ENCODE peak calls at places on chromosomes 6 and 20, in six cellular contexts. N, O, M, E, F and J are unnamed samples.

GRCh38 chr6:45086685-45087084 is 241.4 kb upstream of the RUNX2 start:
- DNase-seq in N (no peak), O (no peak), M (no peak), E (no peak), F (no peak), J (no peak)

GRCh38 chr6:22327881-22328280 is 31.0 kb upstream of the PRL start:
- DNase-seq in N (no peak), O (no peak), M (no peak), E (no peak), F (no peak), J (no peak)

GRCh38 chr20:35568645-35569044 is 26.8 kb downstream of the ERGIC3 start:
- DNase-seq in N (peak; percentile 16), O (no peak), M (no peak), E (peak; percentile 3), F (no peak), J (no peak)

GRCh38 chr6:20409427-20409971 is 7.8 kb downstream of the E2F3 start:
- DNase-seq in N (no peak), O (no peak), M (no peak), E (no peak), F (no peak), J (no peak)

GRCh38 chr6:105593805-105594231 is 190.9 kb upstream of the PREP start:
- DNase-seq in N (peak; percentile 22), O (no peak), M (no peak), E (no peak), F (no peak), J (no peak)

GRCh38 chr6:169895000-169895759 is 143.8 kb downstream of the ERMARD start:
- DNase-seq in N (no peak), O (no peak), M (no peak), E (no peak), F (no peak), J (no peak)

GRCh38 chr20:17614812-17615644 is 45.2 kb downstream of the DSTN start:
- DNase-seq in N (no peak), O (no peak), M (no peak), E (no peak), F (no peak), J (no peak)

GRCh38 chr6:39493174-39493573 is 170.7 kb upstream of the KCNK16 start:
- DNase-seq in N (peak; percentile 12), O (no peak), M (peak; percentile 2), E (no peak), F (no peak), J (no peak)

GRCh38 chr6:108652375-108652774 is 91.7 kb downstream of the FOXO3 start:
- DNase-seq in N (peak; percentile 30), O (no peak), M (no peak), E (no peak), F (no peak), J (no peak)

GRCh38 chr20:33664762-33665144 is 2.0 kb upstream of the ACTL10 start:
- DNase-seq in N (peak; percentile 45), O (no peak), M (no peak), E (peak; percentile 41), F (no peak), J (no peak)

GRCh38 chr20:33668791-33669155 is 2.0 kb downstream of the ACTL10 start:
- DNase-seq in N (no peak), O (no peak), M (no peak), E (no peak), F (no peak), J (no peak)

GRCh38 chr20:33668087-33668790 is 1.5 kb downstream of the ACTL10 start:
- DNase-seq in N (peak; percentile 85), O (no peak), M (no peak), E (no peak), F (no peak), J (no peak)

GRCh38 chr20:33667245-33668086 is 723 bp downstream of the ACTL10 start:
- DNase-seq in N (no peak), O (no peak), M (peak; percentile 78), E (peak; percentile 89), F (peak; percentile 54), J (no peak)

GRCh38 chr20:33666293-33667244 is at the start of gene ACTL10:
- DNase-seq in N (peak; percentile 100), O (peak; percentile 77), M (peak; percentile 99), E (peak; percentile 100), F (peak; percentile 98), J (peak; percentile 88)
- H3K4me3 ChIP-seq in N (peak within 1 kb of the TSS; percentile 66), O (peak within 1 kb of the TSS; percentile 74), M (peak within 1 kb of the TSS; percentile 57), E (peak within 1 kb of the TSS; percentile 49), F (peak within 1 kb of the TSS; percentile 57), J (peak within 1 kb of the TSS; percentile 54)

GRCh38 chr6:36033935-36034334 is 6.3 kb downstream of the MAPK14 start:
- DNase-seq in N (peak; percentile 48), O (no peak), M (peak; percentile 33), E (no peak), F (no peak), J (no peak)
- H3K4me3 ChIP-seq in N (no peak overlapping the region), O (no peak overlapping the region), M (no peak overlapping the region), E (no peak overlapping the region), F (no peak overlapping the region), J (no peak overlapping the region)

GRCh38 chr20:63174309-63175030 is 41.5 kb downstream of the YTHDF1 start:
- DNase-seq in N (no peak), O (peak; percentile 52), M (no peak), E (no peak), F (no peak), J (no peak)

GRCh38 chr20:63176448-63177133 is 39.3 kb downstream of the YTHDF1 start:
- DNase-seq in N (no peak), O (peak; percentile 39), M (no peak), E (no peak), F (no peak), J (no peak)

GRCh38 chr20:63177134-63177784 is 38.7 kb downstream of the YTHDF1 start:
- DNase-seq in N (peak; percentile 42), O (peak; percentile 50), M (no peak), E (no peak), F (no peak), J (no peak)

GRCh38 chr20:63175031-63175895 is 40.7 kb downstream of the YTHDF1 start:
- DNase-seq in N (no peak), O (no peak), M (no peak), E (no peak), F (no peak), J (no peak)

DNA sequence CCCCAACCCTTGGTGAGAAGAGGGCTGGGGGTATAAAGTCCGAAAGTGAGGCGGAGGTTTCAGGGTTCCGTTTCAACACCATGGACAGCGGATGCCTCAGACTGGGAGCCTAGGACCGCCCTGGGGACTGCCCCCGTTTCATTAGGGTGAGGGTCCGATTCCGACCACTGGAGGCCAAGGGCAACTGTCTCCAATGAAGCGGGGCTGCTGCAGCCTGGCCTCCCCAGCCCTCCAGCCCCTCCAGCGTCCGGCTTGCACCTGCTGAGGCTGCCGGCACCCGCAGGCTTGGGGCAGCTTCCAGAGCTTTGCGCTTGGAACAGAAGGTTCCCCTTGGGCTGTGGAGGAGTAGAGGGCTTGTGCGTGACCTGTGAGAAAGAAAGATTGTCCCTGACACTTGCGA is 39.9 kb downstream of the YTHDF1 start:
- DNase-seq in N (peak; percentile 32), O (peak; percentile 62), M (no peak), E (no peak), F (no peak), J (no peak)
- H3K4me3 ChIP-seq in N (no peak overlapping the region), O (peak overlapping the region; percentile 17), M (no peak overlapping the region), E (no peak overlapping the region), F (no peak overlapping the region), J (no peak overlapping the region)

DNA sequence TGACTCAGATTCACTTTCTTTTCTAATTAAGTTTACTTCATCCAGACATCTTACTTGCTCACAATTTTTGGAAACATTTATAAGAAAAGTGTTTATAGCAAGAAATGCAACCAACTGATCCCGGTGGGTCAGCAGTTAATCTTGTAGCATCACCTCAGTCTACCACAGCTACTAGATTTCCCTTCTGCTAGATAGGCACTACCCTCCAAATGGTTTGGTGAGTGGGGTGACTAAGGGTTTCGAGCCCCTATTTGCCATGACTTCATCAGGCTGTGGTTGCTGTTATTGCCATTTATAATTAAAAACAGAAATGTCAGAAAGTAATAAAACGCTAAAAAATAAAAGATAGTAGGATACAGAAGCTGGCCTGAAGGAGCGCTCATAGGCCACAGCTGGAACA is 930.1 kb upstream of the GJE1 start:
- DNase-seq in N (peak; percentile 52), O (no peak), M (no peak), E (no peak), F (no peak), J (peak; percentile 26)
- H3K4me3 ChIP-seq in N (no peak overlapping the region), O (no peak overlapping the region), M (no peak overlapping the region), E (no peak overlapping the region), F (no peak overlapping the region), J (no peak overlapping the region)

GRCh38 chr20:46650575-46651090 is 626 bp downstream of the SLC13A3 start:
- DNase-seq in N (no peak), O (no peak), M (no peak), E (no peak), F (no peak), J (no peak)
- H3K4me3 ChIP-seq in N (no peak overlapping the region), O (no peak overlapping the region), M (no peak overlapping the region), E (no peak overlapping the region), F (no peak overlapping the region), J (no peak overlapping the region)

GRCh38 chr20:50413088-50413500 is 97.1 kb upstream of the PTPN1 start:
- DNase-seq in N (no peak), O (no peak), M (no peak), E (no peak), F (no peak), J (no peak)

GRCh38 chr20:50415031-50415515 is 95.1 kb upstream of the PTPN1 start:
- DNase-seq in N (no peak), O (no peak), M (no peak), E (no peak), F (no peak), J (no peak)

GRCh38 chr20:50410343-50410742 is 99.8 kb upstream of the PTPN1 start:
- DNase-seq in N (no peak), O (no peak), M (no peak), E (no peak), F (no peak), J (no peak)

GRCh38 chr20:50412069-50412468 is 98.1 kb upstream of the PTPN1 start:
- DNase-seq in N (no peak), O (no peak), M (no peak), E (no peak), F (no peak), J (no peak)

GRCh38 chr20:50412499-50412898 is 97.7 kb upstream of the PTPN1 start:
- DNase-seq in N (no peak), O (no peak), M (no peak), E (no peak), F (no peak), J (no peak)
- H3K4me3 ChIP-seq in N (no peak overlapping the region), O (no peak overlapping the region), M (no peak overlapping the region), E (no peak overlapping the region), F (no peak overlapping the region), J (no peak overlapping the region)

DNA sequence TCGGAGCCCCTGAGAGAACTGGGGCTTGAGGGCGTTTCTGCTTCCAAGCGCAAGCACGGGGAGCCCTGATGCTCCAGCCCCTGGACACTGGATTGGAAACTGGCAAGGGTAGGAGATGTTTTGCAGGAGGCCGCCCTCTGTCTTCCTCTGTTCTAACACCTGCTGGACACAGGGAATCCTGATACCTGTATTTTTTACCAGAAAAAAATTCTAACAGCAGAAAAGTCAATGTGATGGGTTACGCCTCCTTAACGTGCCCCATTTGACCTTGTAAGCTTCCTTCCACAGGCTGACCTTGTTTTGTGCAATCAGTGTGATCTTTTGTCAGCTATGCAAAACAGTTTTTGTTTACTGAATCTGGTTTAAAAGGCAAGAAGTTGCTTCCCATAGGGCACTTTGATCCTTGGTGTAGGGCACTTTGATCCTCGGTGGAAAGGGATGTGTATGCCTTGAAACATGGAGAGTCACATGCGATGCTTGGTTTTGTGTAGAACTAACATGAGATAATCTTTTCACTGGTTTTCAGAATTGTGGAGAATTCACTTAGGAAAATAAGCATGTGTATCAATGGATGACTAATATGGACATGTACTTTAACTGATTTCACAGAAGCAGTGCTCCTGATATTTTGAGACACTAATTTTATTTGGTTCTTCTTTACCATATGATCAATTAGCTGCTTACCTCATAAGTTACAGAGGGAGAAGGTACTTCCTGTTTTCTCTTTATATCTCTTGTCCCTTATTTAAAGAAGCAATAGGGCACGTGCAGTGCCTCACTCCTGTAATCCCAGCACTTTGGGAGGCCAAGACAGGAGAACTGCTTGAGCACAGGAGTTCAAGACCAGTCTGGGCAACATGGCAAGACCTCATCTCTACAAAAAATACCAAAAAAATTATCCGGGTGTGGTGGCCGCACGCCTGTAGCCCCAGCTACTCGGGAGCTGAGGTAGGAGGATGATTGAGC is 59.9 kb upstream of the MAP3K4 start:
- DNase-seq in N (peak; percentile 20), O (no peak), M (no peak), E (no peak), F (no peak), J (no peak)
- H3K4me3 ChIP-seq in N (peak overlapping the region; percentile 77), O (peak overlapping the region; percentile 80), M (peak overlapping the region; percentile 54), E (peak overlapping the region; percentile 68), F (peak overlapping the region; percentile 59), J (peak overlapping the region; percentile 53)